ENCODE peak calls at places on chromosome 18, in ten cellular contexts. One of them, this sample, is unnamed.

GRCh38 chr18:59748628-59749360 is 51.6 kb upstream of the CCBE1 start:
- DNase-seq in OCI-LY7: no peak
- DNase-seq in naive thymus-derived CD4-positive, alpha-beta T cell: no peak
- DNase-seq in mesendoderm: no peak
- DNase-seq in upper lobe of right lung: no peak
- DNase-seq in tibial artery: no peak
- DNase-seq in effector memory CD4-positive, alpha-beta T cell: no peak
- DNase-seq in cardiac muscle cell: no peak
- DNase-seq in ovary: no peak
- DNase-seq in PC-9: no peak
- DNase-seq in this sample: no peak

GRCh38 chr18:79853303-79853992 is 55.7 kb downstream of the KCNG2 start:
- DNase-seq in OCI-LY7: no peak
- DNase-seq in naive thymus-derived CD4-positive, alpha-beta T cell: no peak
- DNase-seq in mesendoderm: no peak
- DNase-seq in upper lobe of right lung: peak; percentile 65
- DNase-seq in tibial artery: no peak
- DNase-seq in effector memory CD4-positive, alpha-beta T cell: no peak
- DNase-seq in cardiac muscle cell: no peak
- DNase-seq in ovary: no peak
- DNase-seq in PC-9: no peak
- DNase-seq in this sample: no peak

GRCh38 chr18:36322734-36323133 is 25.2 kb downstream of the FHOD3 start:
- DNase-seq in OCI-LY7: no peak
- DNase-seq in naive thymus-derived CD4-positive, alpha-beta T cell: no peak
- DNase-seq in mesendoderm: no peak
- DNase-seq in upper lobe of right lung: no peak
- DNase-seq in tibial artery: no peak
- DNase-seq in effector memory CD4-positive, alpha-beta T cell: no peak
- DNase-seq in cardiac muscle cell: no peak
- DNase-seq in ovary: no peak
- DNase-seq in PC-9: no peak
- DNase-seq in this sample: no peak

GRCh38 chr18:23209031-23209430 is 73.7 kb downstream of the CABLES1 start:
- DNase-seq in OCI-LY7: no peak
- DNase-seq in naive thymus-derived CD4-positive, alpha-beta T cell: peak; percentile 34
- DNase-seq in mesendoderm: no peak
- DNase-seq in upper lobe of right lung: no peak
- DNase-seq in tibial artery: no peak
- DNase-seq in effector memory CD4-positive, alpha-beta T cell: no peak
- DNase-seq in cardiac muscle cell: no peak
- DNase-seq in ovary: no peak
- DNase-seq in PC-9: no peak
- DNase-seq in this sample: no peak

GRCh38 chr18:59021500-59021899 is 118.2 kb upstream of the SEC11C start:
- DNase-seq in OCI-LY7: no peak
- DNase-seq in naive thymus-derived CD4-positive, alpha-beta T cell: no peak
- DNase-seq in mesendoderm: no peak
- DNase-seq in upper lobe of right lung: no peak
- DNase-seq in tibial artery: no peak
- DNase-seq in effector memory CD4-positive, alpha-beta T cell: no peak
- DNase-seq in cardiac muscle cell: no peak
- DNase-seq in ovary: no peak
- DNase-seq in PC-9: no peak
- DNase-seq in this sample: no peak

GRCh38 chr18:23532848-23533247 is 29.5 kb downstream of the RMC1 start:
- DNase-seq in OCI-LY7: no peak
- DNase-seq in naive thymus-derived CD4-positive, alpha-beta T cell: no peak
- DNase-seq in mesendoderm: no peak
- DNase-seq in upper lobe of right lung: no peak
- DNase-seq in tibial artery: no peak
- DNase-seq in effector memory CD4-positive, alpha-beta T cell: no peak
- DNase-seq in cardiac muscle cell: no peak
- DNase-seq in ovary: peak; percentile 56
- DNase-seq in PC-9: no peak
- DNase-seq in this sample: no peak

GRCh38 chr18:55906533-55906932 is 318.5 kb upstream of the TCF4 start:
- DNase-seq in OCI-LY7: no peak
- DNase-seq in naive thymus-derived CD4-positive, alpha-beta T cell: no peak
- DNase-seq in mesendoderm: no peak
- DNase-seq in upper lobe of right lung: no peak
- DNase-seq in tibial artery: no peak
- DNase-seq in effector memory CD4-positive, alpha-beta T cell: no peak
- DNase-seq in cardiac muscle cell: no peak
- DNase-seq in ovary: no peak
- DNase-seq in PC-9: no peak
- DNase-seq in this sample: no peak

GRCh38 chr18:79515331-79515730 is 119.6 kb downstream of the NFATC1 start:
- DNase-seq in OCI-LY7: no peak
- DNase-seq in naive thymus-derived CD4-positive, alpha-beta T cell: peak; percentile 9
- DNase-seq in mesendoderm: no peak
- DNase-seq in upper lobe of right lung: no peak
- DNase-seq in tibial artery: no peak
- DNase-seq in effector memory CD4-positive, alpha-beta T cell: no peak
- DNase-seq in cardiac muscle cell: no peak
- DNase-seq in ovary: no peak
- DNase-seq in PC-9: no peak
- DNase-seq in this sample: no peak

GRCh38 chr18:44679912-44680270 is 797 bp upstream of the SETBP1 start:
- DNase-seq in OCI-LY7: peak; percentile 52
- DNase-seq in naive thymus-derived CD4-positive, alpha-beta T cell: peak; percentile 51
- DNase-seq in mesendoderm: peak; percentile 62
- DNase-seq in upper lobe of right lung: peak; percentile 72
- DNase-seq in tibial artery: peak; percentile 68
- DNase-seq in effector memory CD4-positive, alpha-beta T cell: no peak
- DNase-seq in cardiac muscle cell: peak; percentile 82
- DNase-seq in ovary: peak; percentile 63
- DNase-seq in PC-9: no peak
- DNase-seq in this sample: no peak

GRCh38 chr18:44682181-44682870 is 1.6 kb downstream of the SETBP1 start:
- DNase-seq in OCI-LY7: no peak
- DNase-seq in naive thymus-derived CD4-positive, alpha-beta T cell: no peak
- DNase-seq in mesendoderm: peak; percentile 77
- DNase-seq in upper lobe of right lung: no peak
- DNase-seq in tibial artery: peak; percentile 57
- DNase-seq in effector memory CD4-positive, alpha-beta T cell: no peak
- DNase-seq in cardiac muscle cell: peak; percentile 38
- DNase-seq in ovary: peak; percentile 67
- DNase-seq in PC-9: no peak
- DNase-seq in this sample: no peak

GRCh38 chr18:44681611-44682010 is 923 bp downstream of the SETBP1 start:
- DNase-seq in OCI-LY7: no peak
- DNase-seq in naive thymus-derived CD4-positive, alpha-beta T cell: no peak
- DNase-seq in mesendoderm: no peak
- DNase-seq in upper lobe of right lung: no peak
- DNase-seq in tibial artery: no peak
- DNase-seq in effector memory CD4-positive, alpha-beta T cell: no peak
- DNase-seq in cardiac muscle cell: no peak
- DNase-seq in ovary: no peak
- DNase-seq in PC-9: no peak
- DNase-seq in this sample: no peak

GRCh38 chr18:44680271-44681038 is at the start of gene SETBP1:
- DNase-seq in OCI-LY7: peak; percentile 45
- DNase-seq in naive thymus-derived CD4-positive, alpha-beta T cell: peak; percentile 65
- DNase-seq in mesendoderm: peak; percentile 88
- DNase-seq in upper lobe of right lung: peak; percentile 77
- DNase-seq in tibial artery: peak; percentile 81
- DNase-seq in effector memory CD4-positive, alpha-beta T cell: no peak
- DNase-seq in cardiac muscle cell: peak; percentile 72
- DNase-seq in ovary: peak; percentile 83
- DNase-seq in PC-9: peak; percentile 40
- DNase-seq in this sample: peak; percentile 33

DNA sequence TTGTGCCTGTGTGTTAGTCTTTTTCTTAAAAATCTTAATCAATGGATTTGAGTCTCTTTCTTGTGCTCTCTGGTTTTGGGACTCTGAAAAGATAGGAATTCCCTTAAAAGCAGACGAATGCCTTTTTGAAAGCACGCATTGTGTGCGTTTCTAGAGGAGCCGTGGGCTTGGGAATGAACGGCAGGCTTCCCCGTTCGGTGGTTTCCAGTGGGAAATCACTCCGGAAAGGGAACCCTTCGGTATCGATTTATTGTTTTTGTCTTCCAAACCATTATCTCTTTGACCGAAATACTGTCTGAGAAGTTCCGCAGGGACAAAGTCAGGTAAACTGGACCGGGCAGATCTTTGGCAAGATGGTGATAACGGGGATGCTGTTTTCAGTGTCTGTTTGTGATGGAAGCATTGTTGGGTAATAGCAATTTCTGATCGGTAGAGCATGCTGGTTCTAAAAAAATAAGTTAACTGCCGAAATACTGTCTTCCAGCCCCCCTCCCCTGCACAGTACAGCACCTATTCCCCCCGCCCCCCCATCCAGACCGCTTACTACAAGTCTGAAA is 429 bp downstream of the SETBP1 start:
- DNase-seq in OCI-LY7: peak; percentile 1
- DNase-seq in naive thymus-derived CD4-positive, alpha-beta T cell: no peak
- DNase-seq in mesendoderm: no peak
- DNase-seq in upper lobe of right lung: no peak
- DNase-seq in tibial artery: no peak
- DNase-seq in effector memory CD4-positive, alpha-beta T cell: no peak
- DNase-seq in cardiac muscle cell: no peak
- DNase-seq in ovary: peak; percentile 14
- DNase-seq in PC-9: no peak
- DNase-seq in this sample: no peak
- H3K27ac ChIP-seq in OCI-LY7: no peak overlapping the region
- H3K27ac ChIP-seq in naive thymus-derived CD4-positive, alpha-beta T cell: no peak overlapping the region
- H3K27ac ChIP-seq in mesendoderm: no peak overlapping the region
- H3K27ac ChIP-seq in upper lobe of right lung: peak overlapping the region; percentile 94
- H3K27ac ChIP-seq in tibial artery: peak overlapping the region; percentile 99
- H3K27ac ChIP-seq in effector memory CD4-positive, alpha-beta T cell: no peak overlapping the region
- H3K27ac ChIP-seq in cardiac muscle cell: peak overlapping the region; percentile 80
- H3K27ac ChIP-seq in ovary: peak overlapping the region; percentile 58
- H3K27ac ChIP-seq in PC-9: no peak overlapping the region
- H3K27ac ChIP-seq in this sample: peak overlapping the region; percentile 51

DNA sequence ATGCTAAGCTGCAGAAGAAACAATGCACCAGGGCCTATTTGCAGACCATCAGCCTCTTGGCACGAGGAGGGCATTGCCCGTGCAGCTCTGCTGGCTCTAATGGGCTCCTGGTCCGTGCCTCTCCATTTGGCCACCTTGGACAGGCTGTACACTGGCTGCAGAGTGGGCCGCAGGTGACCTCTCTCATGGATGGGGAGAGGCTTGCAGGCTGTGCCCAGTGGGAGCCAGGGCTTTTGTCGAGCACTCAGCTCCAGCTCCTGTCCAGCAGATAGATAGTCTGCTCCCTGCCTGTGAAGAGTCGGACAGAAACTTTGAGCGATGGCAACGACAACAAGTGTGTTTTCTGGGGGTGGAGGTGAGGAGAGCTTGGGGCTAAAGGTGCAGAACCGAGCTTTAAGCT is 100.9 kb downstream of the MBP start:
- DNase-seq in OCI-LY7: no peak
- DNase-seq in naive thymus-derived CD4-positive, alpha-beta T cell: no peak
- DNase-seq in mesendoderm: no peak
- DNase-seq in upper lobe of right lung: no peak
- DNase-seq in tibial artery: no peak
- DNase-seq in effector memory CD4-positive, alpha-beta T cell: no peak
- DNase-seq in cardiac muscle cell: no peak
- DNase-seq in ovary: no peak
- DNase-seq in PC-9: no peak
- DNase-seq in this sample: no peak
- H3K27ac ChIP-seq in OCI-LY7: no peak overlapping the region
- H3K27ac ChIP-seq in naive thymus-derived CD4-positive, alpha-beta T cell: no peak overlapping the region
- H3K27ac ChIP-seq in mesendoderm: no peak overlapping the region
- H3K27ac ChIP-seq in upper lobe of right lung: no peak overlapping the region
- H3K27ac ChIP-seq in tibial artery: no peak overlapping the region
- H3K27ac ChIP-seq in effector memory CD4-positive, alpha-beta T cell: no peak overlapping the region
- H3K27ac ChIP-seq in cardiac muscle cell: no peak overlapping the region
- H3K27ac ChIP-seq in ovary: no peak overlapping the region
- H3K27ac ChIP-seq in PC-9: no peak overlapping the region
- H3K27ac ChIP-seq in this sample: peak overlapping the region; percentile 89

GRCh38 chr18:63262369-63263335 is 56.9 kb downstream of the BCL2 start:
- DNase-seq in OCI-LY7: no peak
- DNase-seq in naive thymus-derived CD4-positive, alpha-beta T cell: no peak
- DNase-seq in mesendoderm: no peak
- DNase-seq in upper lobe of right lung: no peak
- DNase-seq in tibial artery: peak; percentile 55
- DNase-seq in effector memory CD4-positive, alpha-beta T cell: no peak
- DNase-seq in cardiac muscle cell: peak; percentile 34
- DNase-seq in ovary: no peak
- DNase-seq in PC-9: no peak
- DNase-seq in this sample: peak; percentile 40

GRCh38 chr18:63259581-63259830 is 60.1 kb downstream of the BCL2 start:
- DNase-seq in OCI-LY7: no peak
- DNase-seq in naive thymus-derived CD4-positive, alpha-beta T cell: no peak
- DNase-seq in mesendoderm: no peak
- DNase-seq in upper lobe of right lung: no peak
- DNase-seq in tibial artery: no peak
- DNase-seq in effector memory CD4-positive, alpha-beta T cell: no peak
- DNase-seq in cardiac muscle cell: no peak
- DNase-seq in ovary: no peak
- DNase-seq in PC-9: no peak
- DNase-seq in this sample: no peak

GRCh38 chr18:63260075-63260754 is 59.4 kb downstream of the BCL2 start:
- DNase-seq in OCI-LY7: no peak
- DNase-seq in naive thymus-derived CD4-positive, alpha-beta T cell: no peak
- DNase-seq in mesendoderm: no peak
- DNase-seq in upper lobe of right lung: no peak
- DNase-seq in tibial artery: no peak
- DNase-seq in effector memory CD4-positive, alpha-beta T cell: no peak
- DNase-seq in cardiac muscle cell: no peak
- DNase-seq in ovary: no peak
- DNase-seq in PC-9: no peak
- DNase-seq in this sample: no peak

GRCh38 chr18:63258749-63259580 is 60.6 kb downstream of the BCL2 start:
- DNase-seq in OCI-LY7: no peak
- DNase-seq in naive thymus-derived CD4-positive, alpha-beta T cell: no peak
- DNase-seq in mesendoderm: no peak
- DNase-seq in upper lobe of right lung: no peak
- DNase-seq in tibial artery: no peak
- DNase-seq in effector memory CD4-positive, alpha-beta T cell: no peak
- DNase-seq in cardiac muscle cell: no peak
- DNase-seq in ovary: no peak
- DNase-seq in PC-9: no peak
- DNase-seq in this sample: no peak

GRCh38 chr18:63261029-63261428 is 58.5 kb downstream of the BCL2 start:
- DNase-seq in OCI-LY7: no peak
- DNase-seq in naive thymus-derived CD4-positive, alpha-beta T cell: no peak
- DNase-seq in mesendoderm: no peak
- DNase-seq in upper lobe of right lung: no peak
- DNase-seq in tibial artery: no peak
- DNase-seq in effector memory CD4-positive, alpha-beta T cell: no peak
- DNase-seq in cardiac muscle cell: no peak
- DNase-seq in ovary: no peak
- DNase-seq in PC-9: no peak
- DNase-seq in this sample: no peak
- H3K27ac ChIP-seq in OCI-LY7: no peak overlapping the region
- H3K27ac ChIP-seq in naive thymus-derived CD4-positive, alpha-beta T cell: no peak overlapping the region
- H3K27ac ChIP-seq in mesendoderm: peak overlapping the region; percentile 60
- H3K27ac ChIP-seq in upper lobe of right lung: no peak overlapping the region
- H3K27ac ChIP-seq in tibial artery: peak overlapping the region; percentile 79
- H3K27ac ChIP-seq in effector memory CD4-positive, alpha-beta T cell: no peak overlapping the region
- H3K27ac ChIP-seq in cardiac muscle cell: no peak overlapping the region
- H3K27ac ChIP-seq in ovary: no peak overlapping the region
- H3K27ac ChIP-seq in PC-9: no peak overlapping the region
- H3K27ac ChIP-seq in this sample: peak overlapping the region; percentile 91

GRCh38 chr18:11747286-11747685 is 58.2 kb downstream of the GNAL start:
- DNase-seq in OCI-LY7: no peak
- DNase-seq in naive thymus-derived CD4-positive, alpha-beta T cell: no peak
- DNase-seq in mesendoderm: no peak
- DNase-seq in upper lobe of right lung: no peak
- DNase-seq in tibial artery: no peak
- DNase-seq in effector memory CD4-positive, alpha-beta T cell: no peak
- DNase-seq in cardiac muscle cell: no peak
- DNase-seq in ovary: no peak
- DNase-seq in PC-9: no peak
- DNase-seq in this sample: no peak

GRCh38 chr18:11747731-11748130 is 58.7 kb downstream of the GNAL start:
- DNase-seq in OCI-LY7: no peak
- DNase-seq in naive thymus-derived CD4-positive, alpha-beta T cell: no peak
- DNase-seq in mesendoderm: peak; percentile 41
- DNase-seq in upper lobe of right lung: no peak
- DNase-seq in tibial artery: no peak
- DNase-seq in effector memory CD4-positive, alpha-beta T cell: no peak
- DNase-seq in cardiac muscle cell: no peak
- DNase-seq in ovary: no peak
- DNase-seq in PC-9: no peak
- DNase-seq in this sample: no peak

GRCh38 chr18:11750581-11751304 is 61.7 kb downstream of the GNAL start:
- DNase-seq in OCI-LY7: no peak
- DNase-seq in naive thymus-derived CD4-positive, alpha-beta T cell: no peak
- DNase-seq in mesendoderm: no peak
- DNase-seq in upper lobe of right lung: no peak
- DNase-seq in tibial artery: no peak
- DNase-seq in effector memory CD4-positive, alpha-beta T cell: no peak
- DNase-seq in cardiac muscle cell: no peak
- DNase-seq in ovary: no peak
- DNase-seq in PC-9: no peak
- DNase-seq in this sample: no peak

GRCh38 chr18:11750171-11750570 is 61.1 kb downstream of the GNAL start:
- DNase-seq in OCI-LY7: no peak
- DNase-seq in naive thymus-derived CD4-positive, alpha-beta T cell: no peak
- DNase-seq in mesendoderm: no peak
- DNase-seq in upper lobe of right lung: no peak
- DNase-seq in tibial artery: no peak
- DNase-seq in effector memory CD4-positive, alpha-beta T cell: no peak
- DNase-seq in cardiac muscle cell: no peak
- DNase-seq in ovary: no peak
- DNase-seq in PC-9: no peak
- DNase-seq in this sample: no peak

DNA sequence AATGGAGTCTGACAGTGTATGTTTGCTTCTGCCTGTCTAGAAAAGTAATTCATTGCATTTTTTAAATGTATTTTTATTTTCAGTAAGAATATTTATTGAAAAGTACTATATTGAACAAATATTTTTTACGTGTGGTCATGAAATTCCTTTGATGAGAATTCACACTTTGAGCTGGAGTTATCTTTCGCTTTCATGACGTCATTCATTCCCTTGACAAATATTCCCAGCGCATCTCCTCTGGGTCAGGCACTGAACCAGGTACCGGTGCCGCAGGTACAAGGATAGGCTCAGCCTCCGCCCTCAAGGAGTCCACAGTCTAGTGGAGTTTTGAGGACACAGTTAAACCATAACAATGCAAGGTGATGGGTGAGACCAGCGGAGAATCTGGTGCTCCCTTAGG is 60.2 kb downstream of the GNAL start:
- DNase-seq in OCI-LY7: no peak
- DNase-seq in naive thymus-derived CD4-positive, alpha-beta T cell: no peak
- DNase-seq in mesendoderm: no peak
- DNase-seq in upper lobe of right lung: no peak
- DNase-seq in tibial artery: no peak
- DNase-seq in effector memory CD4-positive, alpha-beta T cell: no peak
- DNase-seq in cardiac muscle cell: no peak
- DNase-seq in ovary: no peak
- DNase-seq in PC-9: no peak
- DNase-seq in this sample: no peak
- H3K27ac ChIP-seq in OCI-LY7: no peak overlapping the region
- H3K27ac ChIP-seq in naive thymus-derived CD4-positive, alpha-beta T cell: no peak overlapping the region
- H3K27ac ChIP-seq in mesendoderm: no peak overlapping the region
- H3K27ac ChIP-seq in upper lobe of right lung: no peak overlapping the region
- H3K27ac ChIP-seq in tibial artery: no peak overlapping the region
- H3K27ac ChIP-seq in effector memory CD4-positive, alpha-beta T cell: no peak overlapping the region
- H3K27ac ChIP-seq in cardiac muscle cell: no peak overlapping the region
- H3K27ac ChIP-seq in ovary: no peak overlapping the region
- H3K27ac ChIP-seq in PC-9: no peak overlapping the region
- H3K27ac ChIP-seq in this sample: no peak overlapping the region

This sample was measured in substantia nigra.